ENCODE peak calls at places on chromosomes 2 and 18, in six cellular contexts. One of them, this sample, is unnamed.

GRCh38 chr2:43754180-43754579 is 19.7 kb upstream of the DYNC2LI1 start:
- DNase-seq in A549: no peak
- DNase-seq in K562: no peak
- DNase-seq in HEK293T: no peak
- DNase-seq in GM12878: no peak
- DNase-seq in HepG2: no peak
- DNase-seq in this sample: no peak

GRCh38 chr2:38187416-38188127 is 111.6 kb upstream of the CYP1B1 start:
- DNase-seq in A549: no peak
- DNase-seq in K562: no peak
- DNase-seq in HEK293T: no peak
- DNase-seq in GM12878: no peak
- DNase-seq in HepG2: no peak
- DNase-seq in this sample: peak; percentile 94

GRCh38 chr18:54843302-54843701 is 15.0 kb downstream of the RAB27B start:
- DNase-seq in A549: no peak
- DNase-seq in K562: no peak
- DNase-seq in HEK293T: no peak
- DNase-seq in GM12878: no peak
- DNase-seq in HepG2: no peak
- DNase-seq in this sample: peak; percentile 31

GRCh38 chr18:59742325-59743111 is 45.3 kb upstream of the CCBE1 start:
- DNase-seq in A549: no peak
- DNase-seq in K562: no peak
- DNase-seq in HEK293T: no peak
- DNase-seq in GM12878: no peak
- DNase-seq in HepG2: no peak
- DNase-seq in this sample: peak; percentile 62

GRCh38 chr2:9770308-9771100 is 72.8 kb upstream of the TAF1B start:
- DNase-seq in A549: peak; percentile 91
- DNase-seq in K562: peak; percentile 76
- DNase-seq in HEK293T: peak; percentile 78
- DNase-seq in GM12878: no peak
- DNase-seq in HepG2: peak; percentile 76
- DNase-seq in this sample: peak; percentile 71

GRCh38 chr2:2057125-2057721 is 273.9 kb downstream of the MYT1L start:
- DNase-seq in A549: no peak
- DNase-seq in K562: peak; percentile 55
- DNase-seq in HEK293T: peak; percentile 27
- DNase-seq in GM12878: no peak
- DNase-seq in HepG2: no peak
- DNase-seq in this sample: no peak

GRCh38 chr2:42101641-42102605 is 54.1 kb downstream of the PKDCC start:
- DNase-seq in A549: no peak
- DNase-seq in K562: no peak
- DNase-seq in HEK293T: no peak
- DNase-seq in GM12878: peak; percentile 82
- DNase-seq in HepG2: peak; percentile 71
- DNase-seq in this sample: peak; percentile 93

GRCh38 chr18:79866889-79867574 is 69.3 kb downstream of the KCNG2 start:
- DNase-seq in A549: no peak
- DNase-seq in K562: no peak
- DNase-seq in HEK293T: no peak
- DNase-seq in GM12878: no peak
- DNase-seq in HepG2: no peak
- DNase-seq in this sample: peak; percentile 29

DNA sequence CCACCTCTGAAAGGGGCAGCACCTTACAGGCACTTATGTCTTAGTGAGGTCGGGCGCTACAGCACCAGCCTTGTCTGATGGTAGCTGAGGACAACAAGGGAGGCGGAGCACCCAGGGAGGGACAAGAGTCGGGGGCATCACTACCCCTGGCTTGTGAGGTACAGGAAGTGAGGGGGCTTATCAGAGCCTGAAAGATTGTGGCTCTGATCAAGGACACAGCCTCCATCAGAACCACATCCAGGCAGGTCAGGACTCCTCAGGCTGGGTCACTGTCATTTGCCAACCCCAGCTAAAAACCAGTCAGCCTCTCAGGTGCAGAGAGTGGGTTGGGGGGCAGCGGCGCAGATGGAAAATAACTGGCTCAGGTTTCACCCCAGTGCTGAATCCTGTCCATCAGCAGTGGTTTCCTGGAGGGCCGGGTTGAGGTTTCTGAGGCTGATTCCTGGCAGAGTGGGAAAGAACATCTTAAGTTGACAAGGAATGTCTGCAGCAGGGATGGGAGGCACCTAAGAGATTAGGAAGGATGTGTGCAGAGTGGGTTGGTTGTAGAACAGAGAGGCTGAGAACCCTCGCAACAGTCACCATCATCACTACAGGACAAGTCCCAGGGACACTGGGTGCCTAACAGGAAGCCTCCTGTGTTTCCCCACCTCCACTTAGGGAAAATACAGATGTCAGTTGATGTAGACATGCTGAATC is 45.3 kb downstream of the FBLN7 start:
- DNase-seq in A549: no peak
- DNase-seq in K562: no peak
- DNase-seq in HEK293T: no peak
- DNase-seq in GM12878: no peak
- DNase-seq in HepG2: no peak
- DNase-seq in this sample: peak; percentile 12
- TF ChIP-seq BHLHE40 in A549: no peak
- TF ChIP-seq BHLHE40 in K562: no peak
- TF ChIP-seq BHLHE40 in HEK293T: no peak
- TF ChIP-seq BHLHE40 in GM12878: no peak
- TF ChIP-seq BHLHE40 in HepG2: no peak
- TF ChIP-seq BHLHE40 in this sample: no peak

GRCh38 chr2:127642706-127643697 is 3.0 kb upstream of the GPR17 start:
- DNase-seq in A549: no peak
- DNase-seq in K562: no peak
- DNase-seq in HEK293T: no peak
- DNase-seq in GM12878: no peak
- DNase-seq in HepG2: no peak
- DNase-seq in this sample: no peak

GRCh38 chr2:127644661-127645394 is 1.1 kb upstream of the GPR17 start:
- DNase-seq in A549: no peak
- DNase-seq in K562: no peak
- DNase-seq in HEK293T: no peak
- DNase-seq in GM12878: no peak
- DNase-seq in HepG2: no peak
- DNase-seq in this sample: no peak

GRCh38 chr2:127641846-127642510 is 4.0 kb upstream of the GPR17 start:
- DNase-seq in A549: no peak
- DNase-seq in K562: no peak
- DNase-seq in HEK293T: no peak
- DNase-seq in GM12878: no peak
- DNase-seq in HepG2: no peak
- DNase-seq in this sample: no peak

GRCh38 chr2:127645395-127646291 is at the start of gene GPR17:
- DNase-seq in A549: no peak
- DNase-seq in K562: no peak
- DNase-seq in HEK293T: no peak
- DNase-seq in GM12878: no peak
- DNase-seq in HepG2: peak; percentile 59
- DNase-seq in this sample: no peak

GRCh38 chr2:127643698-127644660 is 2.0 kb upstream of the GPR17 start:
- DNase-seq in A549: no peak
- DNase-seq in K562: peak; percentile 33
- DNase-seq in HEK293T: no peak
- DNase-seq in GM12878: no peak
- DNase-seq in HepG2: no peak
- DNase-seq in this sample: no peak
- TF ChIP-seq BHLHE40 in A549: no peak
- TF ChIP-seq BHLHE40 in K562: no peak
- TF ChIP-seq BHLHE40 in HEK293T: no peak
- TF ChIP-seq BHLHE40 in GM12878: no peak
- TF ChIP-seq BHLHE40 in HepG2: no peak
- TF ChIP-seq BHLHE40 in this sample: no peak

DNA sequence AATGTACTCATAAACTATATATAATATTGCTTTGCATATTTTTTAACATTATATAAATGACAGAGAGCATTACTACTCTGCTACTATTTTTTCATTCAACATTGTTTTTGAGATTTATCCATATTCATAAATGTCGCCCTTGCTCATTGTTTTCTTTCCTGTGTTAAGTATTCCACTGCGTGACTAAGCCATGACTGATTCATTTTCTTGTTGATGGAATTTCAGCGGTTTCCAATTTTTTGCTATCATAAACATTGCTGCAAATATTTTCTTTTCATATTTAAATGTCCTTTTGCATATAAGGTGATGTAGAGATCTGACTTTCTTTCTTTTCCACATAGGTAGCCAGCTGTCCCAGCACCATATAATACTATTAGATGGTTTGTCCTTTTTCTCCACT is 57.6 kb downstream of the SFXN5 start:
- DNase-seq in A549: no peak
- DNase-seq in K562: no peak
- DNase-seq in HEK293T: no peak
- DNase-seq in GM12878: no peak
- DNase-seq in HepG2: no peak
- DNase-seq in this sample: peak; percentile 70
- TF ChIP-seq BHLHE40 in A549: no peak
- TF ChIP-seq BHLHE40 in K562: no peak
- TF ChIP-seq BHLHE40 in HEK293T: no peak
- TF ChIP-seq BHLHE40 in GM12878: no peak
- TF ChIP-seq BHLHE40 in HepG2: no peak
- TF ChIP-seq BHLHE40 in this sample: no peak

GRCh38 chr2:240259201-240259923 is 118.9 kb upstream of the OTOS start:
- DNase-seq in A549: no peak
- DNase-seq in K562: no peak
- DNase-seq in HEK293T: no peak
- DNase-seq in GM12878: no peak
- DNase-seq in HepG2: no peak
- DNase-seq in this sample: no peak
- TF ChIP-seq BHLHE40 in A549: no peak
- TF ChIP-seq BHLHE40 in K562: no peak
- TF ChIP-seq BHLHE40 in HEK293T: no peak
- TF ChIP-seq BHLHE40 in GM12878: no peak
- TF ChIP-seq BHLHE40 in HepG2: no peak
- TF ChIP-seq BHLHE40 in this sample: no peak

GRCh38 chr18:48959921-48960920 is 9.5 kb upstream of the SMAD7 start:
- DNase-seq in A549: no peak
- DNase-seq in K562: no peak
- DNase-seq in HEK293T: no peak
- DNase-seq in GM12878: no peak
- DNase-seq in HepG2: no peak
- DNase-seq in this sample: peak; percentile 61
- TF ChIP-seq BHLHE40 in A549: no peak
- TF ChIP-seq BHLHE40 in K562: no peak
- TF ChIP-seq BHLHE40 in HEK293T: no peak
- TF ChIP-seq BHLHE40 in GM12878: no peak
- TF ChIP-seq BHLHE40 in HepG2: no peak
- TF ChIP-seq BHLHE40 in this sample: no peak

DNA sequence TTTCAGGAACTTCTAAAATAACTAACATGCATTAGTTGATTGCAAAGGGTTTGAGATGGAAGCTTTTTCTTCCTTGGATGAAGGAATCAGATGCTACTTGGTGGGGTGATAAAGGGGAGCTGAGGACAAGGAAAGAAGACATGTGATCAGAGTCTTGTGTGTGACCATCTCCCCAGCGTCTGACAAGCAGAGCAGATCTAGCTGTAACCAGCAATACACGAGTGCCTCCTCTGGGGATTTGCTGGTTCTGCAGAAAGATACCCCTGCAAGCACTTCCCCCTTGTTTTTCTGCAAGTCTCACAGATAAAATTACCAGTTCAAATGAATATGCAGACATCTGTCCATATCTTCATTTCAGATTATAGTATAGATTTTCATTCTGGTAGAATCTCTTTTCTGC is 2.7 kb downstream of the CDH7 start:
- DNase-seq in A549: no peak
- DNase-seq in K562: no peak
- DNase-seq in HEK293T: peak; percentile 33
- DNase-seq in GM12878: no peak
- DNase-seq in HepG2: peak; percentile 31
- DNase-seq in this sample: no peak
- TF ChIP-seq BHLHE40 in A549: no peak
- TF ChIP-seq BHLHE40 in K562: no peak
- TF ChIP-seq BHLHE40 in HEK293T: no peak
- TF ChIP-seq BHLHE40 in GM12878: no peak
- TF ChIP-seq BHLHE40 in HepG2: no peak
- TF ChIP-seq BHLHE40 in this sample: no peak

DNA sequence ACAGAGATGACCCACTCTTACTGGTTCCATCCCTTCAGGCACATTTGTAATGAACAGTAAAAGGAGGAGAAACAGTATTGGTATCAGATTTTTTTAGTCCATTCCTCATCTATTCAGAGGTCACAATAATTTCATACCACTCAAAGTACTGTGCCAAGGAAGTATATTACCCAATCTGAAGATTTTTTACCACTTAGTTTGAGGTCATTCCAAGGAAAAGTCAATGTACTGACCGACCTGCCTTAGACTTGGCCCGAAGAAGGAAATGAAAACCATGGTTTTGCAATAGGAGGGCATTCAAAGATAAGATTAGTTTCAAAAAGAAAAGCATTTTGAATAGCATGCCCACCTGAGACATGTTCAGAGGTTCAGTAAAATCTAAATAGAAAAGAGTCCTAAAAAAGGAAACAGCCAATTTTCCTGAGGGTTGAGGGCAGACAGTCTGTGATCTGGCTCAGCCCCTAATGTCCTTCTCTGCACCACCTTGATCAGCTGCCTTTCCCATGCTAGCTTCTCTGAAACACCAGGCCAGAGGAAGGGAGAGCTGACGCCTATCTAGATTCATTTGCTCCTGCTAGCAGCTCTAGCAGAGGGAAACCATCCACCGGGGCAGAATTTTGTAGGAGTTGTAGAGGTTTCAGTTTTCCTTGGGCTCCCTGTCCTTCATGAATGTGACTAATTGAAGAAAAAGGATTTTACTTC is 107.3 kb upstream of the FZD5 start:
- DNase-seq in A549: no peak
- DNase-seq in K562: no peak
- DNase-seq in HEK293T: no peak
- DNase-seq in GM12878: no peak
- DNase-seq in HepG2: no peak
- DNase-seq in this sample: no peak
- TF ChIP-seq BHLHE40 in A549: no peak
- TF ChIP-seq BHLHE40 in K562: no peak
- TF ChIP-seq BHLHE40 in HEK293T: no peak
- TF ChIP-seq BHLHE40 in GM12878: no peak
- TF ChIP-seq BHLHE40 in HepG2: no peak
- TF ChIP-seq BHLHE40 in this sample: no peak

DNA sequence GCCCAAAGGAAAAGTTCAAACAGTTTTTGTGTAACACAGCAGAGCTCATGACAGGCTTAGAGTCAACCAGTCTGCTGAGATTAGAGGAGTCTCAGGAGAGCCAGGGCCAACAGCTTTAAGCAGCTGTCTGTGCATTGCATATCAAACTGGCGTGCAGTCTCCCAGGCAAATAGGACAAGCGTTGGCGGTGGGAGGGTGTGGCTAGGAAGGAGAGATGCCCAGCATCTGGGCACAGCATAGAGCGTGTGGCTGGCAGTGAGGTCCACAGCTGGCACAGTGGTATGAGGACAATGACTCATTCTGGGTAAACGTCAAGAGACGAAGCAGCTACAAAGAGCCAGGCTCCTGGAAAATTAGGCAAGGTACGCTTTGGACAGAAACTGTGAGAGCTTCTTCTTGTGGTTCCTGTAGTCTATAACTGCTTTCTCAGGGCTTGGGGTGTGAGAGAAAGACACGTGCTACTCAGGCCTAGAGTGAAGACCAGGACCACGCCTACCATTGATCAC is 14.8 kb downstream of the ZAP70 start:
- DNase-seq in A549: no peak
- DNase-seq in K562: no peak
- DNase-seq in HEK293T: no peak
- DNase-seq in GM12878: no peak
- DNase-seq in HepG2: no peak
- DNase-seq in this sample: no peak
- TF ChIP-seq BHLHE40 in A549: no peak
- TF ChIP-seq BHLHE40 in K562: no peak
- TF ChIP-seq BHLHE40 in HEK293T: no peak
- TF ChIP-seq BHLHE40 in GM12878: no peak
- TF ChIP-seq BHLHE40 in HepG2: no peak
- TF ChIP-seq BHLHE40 in this sample: no peak

This sample was measured in IMR-90.